ENCODE peak calls at places on chromosomes 1 and 21, in eight cellular contexts. F is H9, R is tibial nerve, B is heart left ventricle, T is endodermal cell, I is pancreas, K is cardiac muscle cell, S is stomach. C is an unnamed sample.

GRCh38 chr1:23779826-23780371 is 1.7 kb downstream of the PITHD1 start:
- DNase-seq in F (no peak), R (no peak), B (no peak), T (no peak), I (no peak), K (no peak), S (no peak), C (no peak)

GRCh38 chr1:42745851-42746250 is 5.8 kb upstream of the CLDN19 start:
- DNase-seq in F (no peak), R (peak), B (no peak), T (no peak), I (no peak), K (no peak), S (no peak), C (no peak)

GRCh38 chr1:21340230-21340564 is 49.9 kb upstream of the ECE1 start:
- DNase-seq in F (no peak), R (no peak), B (peak), T (no peak), I (peak), K (no peak), S (peak), C (no peak)

GRCh38 chr1:32454726-32455125 is 10.1 kb upstream of the ZBTB8B start:
- DNase-seq in F (no peak), R (no peak), B (no peak), T (peak), I (no peak), K (peak), S (no peak), C (no peak)

GRCh38 chr1:159015440-159015909 is 5.8 kb downstream of the IFI16 start:
- DNase-seq in F (no peak), R (no peak), B (peak), T (peak), I (no peak), K (peak), S (peak), C (peak)

GRCh38 chr1:243312962-243313634 is 57.3 kb downstream of the SDCCAG8 start:
- DNase-seq in F (no peak), R (no peak), B (no peak), T (no peak), I (no peak), K (peak), S (no peak), C (no peak)

GRCh38 chr1:232186936-232187335 is 443.0 kb downstream of the SIPA1L2 start:
- DNase-seq in F (no peak), R (no peak), B (no peak), T (peak), I (no peak), K (no peak), S (no peak), C (no peak)

GRCh38 chr1:7975212-7975865 is 13.8 kb downstream of the PARK7 start:
- DNase-seq in F (peak), R (peak), B (peak), T (peak), I (peak), K (peak), S (peak), C (no peak)

GRCh38 chr1:118945460-118945859 is 42.7 kb downstream of the TBX15 start:
- DNase-seq in F (no peak), R (no peak), B (no peak), T (no peak), I (no peak), K (no peak), S (no peak), C (no peak)

GRCh38 chr1:27529638-27530018 is 39.7 kb upstream of the WASF2 start:
- DNase-seq in F (no peak), R (no peak), B (no peak), T (no peak), I (no peak), K (no peak), S (no peak), C (no peak)

GRCh38 chr1:100989306-100990077 is 36.1 kb downstream of the DPH5 start:
- DNase-seq in F (no peak), R (no peak), B (no peak), T (no peak), I (no peak), K (peak), S (no peak), C (no peak)

GRCh38 chr1:30916296-30916695 is 7.7 kb upstream of the SDC3 start:
- DNase-seq in F (peak), R (no peak), B (peak), T (no peak), I (no peak), K (no peak), S (no peak), C (no peak)

GRCh38 chr1:38589036-38589435 is 270.5 kb downstream of the RRAGC start:
- DNase-seq in F (no peak), R (no peak), B (peak), T (peak), I (peak), K (peak), S (peak), C (no peak)

GRCh38 chr1:16013220-16013907 is 4.5 kb downstream of the HSPB7 start:
- DNase-seq in F (peak), R (no peak), B (peak), T (peak), I (peak), K (peak), S (peak), C (no peak)

GRCh38 chr1:228964178-228964819 is 229.0 kb downstream of the RHOU start:
- DNase-seq in F (peak), R (no peak), B (peak), T (peak), I (no peak), K (peak), S (peak), C (no peak)

GRCh38 chr1:146036990-146037646 is 15.6 kb upstream of the HJV start:
- DNase-seq in F (peak), R (peak), B (peak), T (peak), I (peak), K (peak), S (peak), C (peak)

GRCh38 chr1:235486321-235486720 is 17.9 kb downstream of the B3GALNT2 start:
- DNase-seq in F (no peak), R (no peak), B (no peak), T (no peak), I (no peak), K (peak), S (no peak), C (no peak)

GRCh38 chr1:98388431-98388830 is 273.1 kb upstream of the SNX7 start:
- DNase-seq in F (no peak), R (no peak), B (no peak), T (no peak), I (no peak), K (peak), S (no peak), C (no peak)

GRCh38 chr1:25126568-25126967 is 105.7 kb downstream of the SYF2 start:
- DNase-seq in F (no peak), R (no peak), B (no peak), T (no peak), I (no peak), K (peak), S (no peak), C (no peak)

GRCh38 chr1:47804127-47804526 is 193.1 kb downstream of the TRABD2B start:
- DNase-seq in F (no peak), R (no peak), B (peak), T (no peak), I (no peak), K (no peak), S (no peak), C (no peak)

GRCh38 chr1:185745165-185745564 is 11.0 kb downstream of the HMCN1 start:
- DNase-seq in F (no peak), R (no peak), B (no peak), T (no peak), I (no peak), K (no peak), S (no peak), C (no peak)

GRCh38 chr21:36460866-36461265 is 19.1 kb downstream of the CLDN14 start:
- DNase-seq in F (no peak), R (no peak), B (no peak), T (peak), I (no peak), K (no peak), S (no peak), C (no peak)

GRCh38 chr1:224727851-224728250 is 111.7 kb downstream of the CNIH3 start:
- DNase-seq in F (no peak), R (no peak), B (no peak), T (no peak), I (no peak), K (no peak), S (no peak), C (no peak)

GRCh38 chr1:182357177-182357576 is 34.4 kb downstream of the GLUL start:
- DNase-seq in F (peak), R (no peak), B (no peak), T (no peak), I (no peak), K (no peak), S (no peak), C (no peak)

GRCh38 chr1:164703971-164704411 is 145.0 kb downstream of the PBX1 start:
- DNase-seq in F (no peak), R (no peak), B (no peak), T (no peak), I (no peak), K (no peak), S (no peak), C (no peak)
- H3K27ac ChIP-seq in F (no peak), R (no peak), B (no peak), T (no peak), I (no peak), K (peak), S (peak), C (no peak)

DNA sequence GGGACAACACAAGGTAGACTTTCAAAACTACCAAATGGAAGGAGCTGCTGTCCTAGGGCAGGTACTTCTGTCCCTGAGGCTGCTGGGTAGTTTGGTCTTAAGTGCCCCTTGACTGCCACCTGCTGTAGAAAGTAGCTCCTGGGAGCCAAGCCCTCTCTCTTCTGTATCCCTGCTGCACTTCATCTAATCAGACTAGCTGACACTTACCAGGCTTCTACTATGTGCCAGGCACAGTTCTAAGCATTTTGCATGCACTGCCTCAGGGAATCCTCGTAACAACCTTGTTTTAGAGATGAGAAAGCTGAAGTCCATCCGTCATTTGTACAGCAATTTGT is 15.9 kb upstream of the SRSF4 start:
- DNase-seq in F (peak), R (no peak), B (no peak), T (peak), I (no peak), K (peak), S (peak), C (peak)
- TF ChIP-seq CTCF in F (peak), R (no peak), B (no peak), T (peak), I (no peak), K (peak), S (no peak), C (peak)

DNA sequence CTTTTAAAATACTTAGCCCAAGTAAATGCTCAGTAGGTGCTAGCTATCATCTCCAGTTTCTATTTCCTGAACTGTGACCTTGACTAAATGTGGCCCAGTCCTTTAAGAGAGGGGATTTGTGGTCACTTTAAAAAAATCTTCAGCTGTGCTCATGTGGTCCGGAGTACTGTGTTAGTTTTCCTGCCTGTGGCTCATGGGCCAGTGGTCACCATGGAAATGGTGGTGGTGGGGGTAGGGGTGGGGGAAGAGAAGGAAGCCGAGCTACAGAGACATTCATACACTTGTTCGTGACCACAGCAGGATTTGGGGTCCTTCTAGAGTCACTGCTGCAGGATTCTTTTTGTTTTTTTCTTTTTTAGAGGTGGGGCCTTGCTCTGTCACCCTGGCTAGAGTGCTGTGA is 25.7 kb downstream of the KIF26B start:
- DNase-seq in F (no peak), R (no peak), B (no peak), T (no peak), I (no peak), K (no peak), S (no peak), C (no peak)
- H3K27ac ChIP-seq in F (no peak), R (no peak), B (no peak), T (peak), I (no peak), K (peak), S (no peak), C (no peak)

GRCh38 chr1:200304146-200304545 is 105.7 kb downstream of the ZNF281 start:
- DNase-seq in F (no peak), R (no peak), B (no peak), T (no peak), I (no peak), K (no peak), S (no peak), C (no peak)

GRCh38 chr1:200302192-200302892 is 107.5 kb downstream of the ZNF281 start:
- DNase-seq in F (peak), R (no peak), B (peak), T (peak), I (peak), K (peak), S (peak), C (peak)

GRCh38 chr1:200305806-200306205 is 104.0 kb downstream of the ZNF281 start:
- DNase-seq in F (no peak), R (no peak), B (no peak), T (no peak), I (no peak), K (no peak), S (no peak), C (no peak)

GRCh38 chr1:200301152-200301551 is 108.7 kb downstream of the ZNF281 start:
- DNase-seq in F (no peak), R (no peak), B (no peak), T (no peak), I (no peak), K (no peak), S (no peak), C (no peak)

GRCh38 chr1:200302893-200303250 is 107.0 kb downstream of the ZNF281 start:
- DNase-seq in F (no peak), R (no peak), B (peak), T (peak), I (no peak), K (peak), S (peak), C (no peak)
- TF ChIP-seq CTCF in F (no peak), R (no peak), B (no peak), T (no peak), I (no peak), K (no peak), S (no peak), C (no peak)

DNA sequence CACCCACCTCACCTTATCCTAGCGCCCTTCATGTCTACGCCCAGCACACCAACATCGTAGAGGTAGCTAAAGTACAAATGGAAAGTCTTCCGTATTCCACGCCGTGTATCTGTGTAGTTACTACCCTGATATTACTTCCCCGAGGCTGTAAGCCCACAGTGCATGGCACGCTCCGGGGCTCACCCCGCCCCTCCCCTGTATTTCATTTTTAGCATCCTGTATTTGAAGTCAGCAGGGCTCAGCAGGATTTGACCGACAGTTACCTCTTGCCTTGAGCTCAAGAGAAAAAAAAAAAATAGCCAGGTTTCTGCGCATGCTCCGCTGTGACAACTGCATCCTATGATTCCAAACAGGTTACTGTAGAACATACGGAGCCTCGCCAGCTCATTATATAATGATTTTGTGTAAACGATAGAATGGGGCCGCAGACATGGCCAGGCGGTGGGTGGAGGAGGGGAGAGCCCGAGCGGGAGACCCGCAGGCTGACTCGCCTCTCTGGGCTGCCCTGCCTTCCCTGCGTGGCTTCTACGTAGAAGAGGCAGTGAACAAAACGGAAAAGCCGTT is 1.3 kb downstream of the ABCG1 start:
- DNase-seq in F (peak), R (no peak), B (peak), T (peak), I (peak), K (peak), S (peak), C (peak)
- H3K27ac ChIP-seq in F (no peak), R (peak), B (peak), T (no peak), I (peak), K (no peak), S (peak), C (peak)

GRCh38 chr1:156929596-156930238 is 9.3 kb downstream of the LRRC71 start:
- DNase-seq in F (no peak), R (no peak), B (no peak), T (no peak), I (no peak), K (no peak), S (no peak), C (no peak)

GRCh38 chr1:156930483-156930882 is 10.1 kb downstream of the LRRC71 start:
- DNase-seq in F (no peak), R (no peak), B (no peak), T (peak), I (no peak), K (no peak), S (no peak), C (no peak)

GRCh38 chr1:156926175-156926574 is 5.7 kb downstream of the LRRC71 start:
- DNase-seq in F (no peak), R (no peak), B (peak), T (no peak), I (no peak), K (peak), S (peak), C (peak)

GRCh38 chr1:156927215-156928042 is 7.0 kb downstream of the LRRC71 start:
- DNase-seq in F (peak), R (peak), B (peak), T (peak), I (peak), K (peak), S (peak), C (peak)

GRCh38 chr1:156928043-156928602 is 7.7 kb downstream of the LRRC71 start:
- DNase-seq in F (no peak), R (no peak), B (no peak), T (no peak), I (no peak), K (no peak), S (no peak), C (no peak)
- TF ChIP-seq CTCF in F (peak), R (no peak), B (no peak), T (peak), I (no peak), K (no peak), S (peak), C (no peak)

GRCh38 chr1:199553104-199553503 is 474.4 kb upstream of the NR5A2 start:
- DNase-seq in F (no peak), R (no peak), B (no peak), T (no peak), I (no peak), K (no peak), S (no peak), C (no peak)
- H3K27ac ChIP-seq in F (no peak), R (no peak), B (no peak), T (no peak), I (no peak), K (no peak), S (no peak), C (no peak)

GRCh38 chr1:180231506-180232420 is 1.7 kb downstream of the LHX4 start:
- DNase-seq in F (peak), R (no peak), B (no peak), T (peak), I (no peak), K (peak), S (no peak), C (no peak)
- TF ChIP-seq CTCF in F (peak), R (no peak), B (no peak), T (peak), I (no peak), K (no peak), S (no peak), C (no peak)